ENCODE peak calls at places on chromosomes 11 and 22, in eight cellular contexts. W is epithelial cell of esophagus; L is fibroblast of lung; D is GM23248; N is ACHN; Q is CD4-positive, CD25-positive, alpha-beta regulatory T cell; M is GM03348; J is stromal cell of bone marrow. H is an unnamed sample.

GRCh38 chr11:35927067-35927466 is 16.8 kb upstream of the LDLRAD3 start:
- DNase-seq in W (no peak), L (no peak), D (peak; percentile 8), N (no peak), Q (no peak), M (no peak), J (no peak), H (no peak)

GRCh38 chr22:20885557-20886323 is 26.9 kb downstream of the SNAP29 start:
- DNase-seq in W (peak; percentile 82), L (peak; percentile 84), D (peak; percentile 87), N (peak; percentile 79), Q (peak; percentile 37), M (peak; percentile 93), J (peak; percentile 61), H (no peak)

GRCh38 chr11:44950036-44950624 is 553 bp downstream of the TP53I11 start:
- DNase-seq in W (no peak), L (no peak), D (peak; percentile 55), N (no peak), Q (no peak), M (peak; percentile 69), J (no peak), H (no peak)

GRCh38 chr11:121841487-121842167 is 274.4 kb downstream of the BLID start:
- DNase-seq in W (no peak), L (peak; percentile 63), D (peak; percentile 69), N (no peak), Q (no peak), M (peak; percentile 86), J (peak; percentile 40), H (no peak)

GRCh38 chr22:27717094-27717493 is 84.5 kb downstream of the MN1 start:
- DNase-seq in W (no peak), L (no peak), D (no peak), N (no peak), Q (no peak), M (no peak), J (no peak), H (no peak)

GRCh38 chr22:49825944-49826602 is 1.6 kb downstream of the BRD1 start:
- DNase-seq in W (peak; percentile 63), L (peak; percentile 47), D (peak; percentile 81), N (peak; percentile 12), Q (peak; percentile 70), M (peak; percentile 48), J (no peak), H (no peak)

GRCh38 chr11:34426766-34427170 is 12.0 kb upstream of the CAT start:
- DNase-seq in W (no peak), L (no peak), D (peak; percentile 88), N (no peak), Q (no peak), M (peak; percentile 76), J (peak; percentile 64), H (no peak)

GRCh38 chr22:39522567-39523300 is 2.4 kb downstream of the ATF4 start:
- DNase-seq in W (peak; percentile 70), L (peak; percentile 71), D (peak; percentile 92), N (peak; percentile 36), Q (peak; percentile 39), M (peak; percentile 59), J (peak; percentile 66), H (no peak)

GRCh38 chr22:28029201-28029948 is 110.3 kb upstream of the PITPNB start:
- DNase-seq in W (no peak), L (peak; percentile 65), D (peak; percentile 27), N (no peak), Q (no peak), M (no peak), J (no peak), H (no peak)

GRCh38 chr22:19607198-19608113 is 83.2 kb upstream of the CLDN5 start:
- DNase-seq in W (peak; percentile 80), L (no peak), D (no peak), N (no peak), Q (peak; percentile 60), M (no peak), J (no peak), H (no peak)

GRCh38 chr22:17612057-17612456 is 16.5 kb downstream of the ATP6V1E1 start:
- DNase-seq in W (no peak), L (no peak), D (peak; percentile 43), N (no peak), Q (no peak), M (no peak), J (no peak), H (no peak)

GRCh38 chr11:18455686-18456372 is at the start of gene LDHAL6A:
- DNase-seq in W (no peak), L (no peak), D (no peak), N (no peak), Q (no peak), M (no peak), J (no peak), H (no peak)

GRCh38 chr11:68340784-68341556 is 28.6 kb downstream of the LRP5 start:
- DNase-seq in W (peak; percentile 51), L (no peak), D (no peak), N (no peak), Q (peak; percentile 68), M (no peak), J (no peak), H (no peak)